ENCODE peak calls at places on chromosomes 7 and 10, in five cellular contexts. H, E, M, W and A are unnamed samples.

GRCh38 chr7:29400435-29400834 is 163.2 kb upstream of the PRR15 start:
- DNase-seq in H (no peak), E (no peak), M (no peak), W (no peak), A (no peak)

GRCh38 chr7:93378131-93378530 is 146.0 kb downstream of the VPS50 start:
- DNase-seq in H (no peak), E (no peak), M (no peak), W (no peak), A (no peak)

GRCh38 chr7:66333443-66333842 is 128.3 kb downstream of the TPST1 start:
- DNase-seq in H (no peak), E (no peak), M (no peak), W (no peak), A (no peak)

GRCh38 chr7:9124320-9124719 is 690.9 kb downstream of the NXPH1 start:
- DNase-seq in H (no peak), E (no peak), M (no peak), W (no peak), A (no peak)

GRCh38 chr7:148575640-148576411 is 14.7 kb upstream of the C7orf33 start:
- DNase-seq in H (peak; percentile 75), E (peak; percentile 82), M (peak; percentile 71), W (peak; percentile 54), A (peak; percentile 74)

GRCh38 chr10:26448706-26449435 is 10.7 kb downstream of the APBB1IP start:
- DNase-seq in H (no peak), E (no peak), M (no peak), W (no peak), A (no peak)

GRCh38 chr7:108181073-108181985 is 51.2 kb upstream of the LAMB4 start:
- DNase-seq in H (peak; percentile 78), E (peak; percentile 56), M (no peak), W (no peak), A (no peak)

GRCh38 chr10:118917701-118918100 is 111.8 kb upstream of the NANOS1 start:
- DNase-seq in H (no peak), E (no peak), M (no peak), W (no peak), A (no peak)

GRCh38 chr7:78427209-78427608 is 628.6 kb downstream of the PHTF2 start:
- DNase-seq in H (no peak), E (no peak), M (no peak), W (no peak), A (no peak)

GRCh38 chr10:88949912-88950664 is 2.5 kb downstream of the ACTA2 start:
- DNase-seq in H (no peak), E (no peak), M (no peak), W (no peak), A (no peak)

GRCh38 chr7:151472644-151473380 is 32.9 kb upstream of the CRYGN start:
- DNase-seq in H (no peak), E (no peak), M (no peak), W (no peak), A (no peak)

GRCh38 chr7:43522406-43523156 is 60.3 kb upstream of the STK17A start:
- DNase-seq in H (no peak), E (no peak), M (no peak), W (no peak), A (no peak)

GRCh38 chr10:3791974-3792633 is 7.1 kb upstream of the KLF6 start:
- DNase-seq in H (no peak), E (no peak), M (no peak), W (no peak), A (no peak)

GRCh38 chr10:100186813-100187212 is 984 bp upstream of the ERLIN1 start:
- DNase-seq in H (no peak), E (peak; percentile 13), M (no peak), W (peak; percentile 12), A (no peak)

GRCh38 chr10:79065091-79065551 is 3.6 kb upstream of the ZMIZ1 start:
- DNase-seq in H (no peak), E (no peak), M (peak; percentile 56), W (no peak), A (no peak)

GRCh38 chr7:107809179-107809578 is 6.2 kb upstream of the SLC26A3 start:
- DNase-seq in H (no peak), E (no peak), M (no peak), W (no peak), A (no peak)

GRCh38 chr7:49580000-49580399 is 193.4 kb upstream of the VWC2 start:
- DNase-seq in H (peak; percentile 77), E (peak; percentile 67), M (no peak), W (no peak), A (peak; percentile 72)

GRCh38 chr10:122550983-122551382 is 9.6 kb upstream of the DMBT1 start:
- DNase-seq in H (no peak), E (no peak), M (no peak), W (no peak), A (no peak)

GRCh38 chr7:22811746-22812280 is 10.8 kb downstream of the TOMM7 start:
- DNase-seq in H (no peak), E (no peak), M (no peak), W (no peak), A (no peak)

GRCh38 chr10:12353399-12354027 is 4.2 kb downstream of the CAMK1D start:
- DNase-seq in H (no peak), E (no peak), M (no peak), W (no peak), A (no peak)

GRCh38 chr10:89425000-89425399 is 10.6 kb downstream of the IFIT5 start:
- DNase-seq in H (no peak), E (no peak), M (no peak), W (no peak), A (no peak)

GRCh38 chr7:134886353-134887057 is 99.8 kb upstream of the AGBL3 start:
- DNase-seq in H (no peak), E (no peak), M (no peak), W (no peak), A (no peak)

GRCh38 chr7:38186593-38187314 is 8.7 kb downstream of the STARD3NL start:
- DNase-seq in H (no peak), E (no peak), M (no peak), W (no peak), A (no peak)

GRCh38 chr10:86663576-86664369 is 4.5 kb upstream of the LDB3 start:
- DNase-seq in H (no peak), E (no peak), M (peak; percentile 40), W (no peak), A (no peak)

GRCh38 chr10:133048926-133049325 is 38.8 kb upstream of the ADGRA1 start:
- DNase-seq in H (no peak), E (no peak), M (no peak), W (no peak), A (no peak)

GRCh38 chr10:44306762-44307161 is 78.1 kb downstream of the CXCL12 start:
- DNase-seq in H (no peak), E (peak; percentile 30), M (no peak), W (no peak), A (no peak)

GRCh38 chr7:22049848-22050247 is 104.1 kb upstream of the CDCA7L start:
- DNase-seq in H (no peak), E (no peak), M (no peak), W (no peak), A (no peak)

GRCh38 chr10:79153753-79154152 is 85.0 kb downstream of the ZMIZ1 start:
- DNase-seq in H (no peak), E (no peak), M (peak; percentile 97), W (no peak), A (no peak)

GRCh38 chr10:8325417-8325980 is 271.0 kb downstream of the GATA3 start:
- DNase-seq in H (no peak), E (no peak), M (no peak), W (no peak), A (no peak)

GRCh38 chr10:51896849-51897248 is 197.5 kb upstream of the CSTF2T start:
- DNase-seq in H (no peak), E (no peak), M (no peak), W (no peak), A (no peak)

GRCh38 chr7:40095695-40096327 is 38.6 kb downstream of the MPLKIP start:
- DNase-seq in H (no peak), E (no peak), M (no peak), W (no peak), A (no peak)

GRCh38 chr10:4270116-4270515 is 485.1 kb upstream of the KLF6 start:
- DNase-seq in H (no peak), E (no peak), M (no peak), W (no peak), A (no peak)

GRCh38 chr10:8074881-8075280 is 20.4 kb downstream of the GATA3 start:
- DNase-seq in H (no peak), E (no peak), M (no peak), W (no peak), A (peak; percentile 29)

GRCh38 chr10:61900829-61901783 is at the start of gene ARID5B:
- DNase-seq in H (peak; percentile 38), E (peak; percentile 33), M (no peak), W (no peak), A (no peak)

GRCh38 chr10:1426786-1427185 is 310.5 kb downstream of the ADARB2 start:
- DNase-seq in H (no peak), E (no peak), M (no peak), W (no peak), A (no peak)

GRCh38 chr7:150848561-150849115 is 3.7 kb upstream of the AOC1 start:
- DNase-seq in H (peak; percentile 7), E (no peak), M (no peak), W (no peak), A (peak; percentile 54)

GRCh38 chr10:7318836-7319235 is 92.0 kb downstream of the SFMBT2 start:
- DNase-seq in H (no peak), E (no peak), M (no peak), W (no peak), A (no peak)